ENCODE peak calls at places on chromosomes 7 and 10, in seven cellular contexts. J, D, S, T, N, M and K are unnamed samples.

GRCh38 chr10:20877986-20878979 is 18.8 kb downstream of the NEBL start:
- DNase-seq in D (no peak), T (no peak), S (no peak), J (no peak), N (no peak), M (no peak), K (no peak)

GRCh38 chr7:139330333-139331030 is 10.7 kb upstream of the FMC1 start:
- DNase-seq in D (no peak), J (no peak), M (no peak), N (no peak), T (no peak), S (no peak), K (no peak)

GRCh38 chr10:89427629-89428028 is 13.3 kb downstream of the IFIT5 start:
- DNase-seq in N (no peak), M (no peak), D (no peak), S (no peak), J (no peak), T (no peak), K (no peak)

GRCh38 chr10:44237364-44238034 is 147.4 kb downstream of the CXCL12 start:
- DNase-seq in J (no peak), N (no peak), D (peak; percentile 62), M (no peak), S (no peak), T (no peak), K (peak; percentile 42)

GRCh38 chr7:135994466-135995205 is 17.5 kb upstream of the MTPN start:
- DNase-seq in S (no peak), J (no peak), N (no peak), M (no peak), D (peak; percentile 32), T (no peak), K (no peak)

GRCh38 chr10:61669849-61670248 is 7.1 kb downstream of the CABCOCO1 start:
- DNase-seq in S (no peak), T (no peak), N (no peak), M (no peak), D (no peak), J (no peak), K (no peak)

GRCh38 chr10:30422981-30423654 is 10.9 kb upstream of the MAP3K8 start:
- DNase-seq in S (peak; percentile 40), N (peak; percentile 69), T (peak; percentile 52), D (no peak), J (peak; percentile 46), M (peak; percentile 29), K (no peak)

GRCh38 chr10:12444981-12445700 is 95.8 kb downstream of the CAMK1D start:
- DNase-seq in T (peak; percentile 25), J (no peak), M (no peak), D (no peak), S (no peak), N (no peak), K (no peak)

GRCh38 chr7:34107306-34107705 is 202.0 kb downstream of the BMPER start:
- DNase-seq in T (no peak), J (peak; percentile 25), D (no peak), M (no peak), S (no peak), N (no peak), K (no peak)

GRCh38 chr10:71219918-71220688 is 7.7 kb downstream of the UNC5B start:
- DNase-seq in D (no peak), J (peak; percentile 10), N (peak; percentile 35), S (no peak), M (no peak), T (no peak), K (no peak)

GRCh38 chr10:72687035-72687434 is 4.9 kb upstream of the MCU start:
- DNase-seq in S (no peak), D (no peak), M (no peak), J (no peak), N (no peak), T (no peak), K (no peak)

GRCh38 chr7:154868901-154869300 is 134.0 kb downstream of the PAXIP1 start:
- DNase-seq in J (no peak), T (no peak), D (no peak), N (no peak), S (no peak), M (no peak), K (no peak)

GRCh38 chr10:34292675-34293074 is 522.4 kb downstream of the PARD3 start:
- DNase-seq in S (no peak), N (no peak), D (no peak), M (no peak), T (no peak), J (no peak), K (no peak)

GRCh38 chr7:135238112-135238744 is 4.6 kb downstream of the STRA8 start:
- DNase-seq in S (no peak), J (no peak), T (no peak), N (no peak), D (peak; percentile 92), M (no peak), K (peak; percentile 66)

GRCh38 chr10:96588601-96589419 is 2.0 kb upstream of the TM9SF3 start:
- DNase-seq in M (no peak), T (no peak), D (no peak), N (no peak), S (no peak), J (no peak), K (no peak)

GRCh38 chr7:32051128-32051527 is 19.1 kb downstream of the PDE1C start:
- DNase-seq in M (no peak), S (no peak), T (no peak), J (no peak), N (no peak), D (no peak), K (no peak)

GRCh38 chr7:106372121-106372520 is 87.3 kb upstream of the NAMPT start:
- DNase-seq in S (no peak), J (no peak), D (no peak), N (no peak), T (no peak), M (no peak), K (no peak)

GRCh38 chr7:98493379-98493778 is 92.5 kb upstream of the BAIAP2L1 start:
- DNase-seq in S (no peak), M (no peak), T (no peak), J (no peak), N (no peak), D (no peak), K (no peak)

GRCh38 chr7:108200326-108200725 is 70.2 kb upstream of the LAMB4 start:
- DNase-seq in N (no peak), M (no peak), S (no peak), T (no peak), J (no peak), D (no peak), K (no peak)

GRCh38 chr10:74079028-74079913 is 71.4 kb downstream of the AP3M1 start:
- DNase-seq in M (no peak), S (no peak), J (no peak), N (no peak), T (no peak), D (no peak), K (no peak)

GRCh38 chr7:37833107-37833817 is 15.1 kb upstream of the NME8 start:
- DNase-seq in T (peak; percentile 32), S (no peak), M (peak; percentile 20), N (no peak), D (peak; percentile 39), J (peak; percentile 21), K (no peak)

GRCh38 chr10:84763965-84764364 is 435.6 kb downstream of the CCSER2 start:
- DNase-seq in J (no peak), S (no peak), T (no peak), D (no peak), N (no peak), M (no peak), K (peak; percentile 45)

GRCh38 chr7:150981644-150982043 is 3.5 kb upstream of the KCNH2 start:
- DNase-seq in J (no peak), D (no peak), S (no peak), N (no peak), M (no peak), T (no peak), K (no peak)

GRCh38 chr7:919114-919442 is 35.4 kb downstream of the ADAP1 start:
- DNase-seq in D (no peak), S (no peak), T (peak; percentile 8), J (peak; percentile 12), N (peak; percentile 12), M (no peak), K (no peak)

GRCh38 chr7:117666689-117667088 is 186.9 kb downstream of the CFTR start:
- DNase-seq in T (no peak), J (no peak), S (no peak), D (no peak), N (no peak), M (no peak), K (no peak)

DNA sequence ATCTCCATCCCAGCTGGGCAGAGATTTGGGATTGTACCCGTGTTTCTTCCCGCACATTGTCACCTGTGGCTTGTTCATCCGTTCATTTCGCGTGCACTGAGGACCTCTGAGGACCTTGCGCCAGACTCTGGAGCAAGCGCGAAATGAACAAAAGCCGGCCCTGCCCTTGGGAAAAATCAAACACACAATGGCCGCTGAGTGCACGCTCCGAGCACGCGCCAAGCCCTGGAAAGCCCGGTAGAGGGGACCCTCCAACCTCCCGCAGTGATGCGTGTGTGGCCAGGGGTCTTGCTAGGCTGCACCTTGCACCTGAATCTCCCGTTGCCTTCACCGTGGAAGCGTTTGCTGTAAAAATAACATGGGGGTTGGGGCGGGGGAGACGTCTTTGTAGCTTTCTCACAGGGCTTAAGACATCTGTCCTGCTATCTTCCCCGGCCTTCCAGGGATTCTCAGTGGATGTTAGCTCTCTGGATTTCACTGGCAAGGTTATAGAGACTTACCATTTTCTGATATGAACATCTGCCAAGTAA is 37.4 kb downstream of the ZNF777 start:
- DNase-seq in D (no peak), T (no peak), S (no peak), M (no peak), N (no peak), J (no peak), K (peak; percentile 72)
- TF ChIP-seq POLR2A in D (no peak), T (no peak), S (no peak), M (no peak), N (no peak), J (no peak), K (no peak)

GRCh38 chr10:103447187-103447586 is 5.0 kb downstream of the CALHM2 start:
- DNase-seq in J (no peak), T (no peak), S (no peak), M (no peak), D (no peak), N (no peak), K (no peak)
- H3K4me1 ChIP-seq in J (peaks cover 73% of the 10 kb centered on the region), T (peaks cover 11% of the 10 kb centered on the region), S (peaks cover 79% of the 10 kb centered on the region), M (no peaks in the 10 kb centered on the region), D (peaks cover 2% of the 10 kb centered on the region), N (peaks cover 13% of the 10 kb centered on the region), K (peaks cover 85% of the 10 kb centered on the region)

GRCh38 chr10:101001225-101002035 is 1.8 kb downstream of the LZTS2 start:
- DNase-seq in T (peak; percentile 81), M (peak; percentile 58), N (peak; percentile 77), J (peak; percentile 97), S (peak; percentile 71), D (no peak), K (peak; percentile 97)
- TF ChIP-seq POLR2A in T (peak; percentile 62), M (peak; percentile 78), N (peak; percentile 31), J (peak; percentile 98), S (no peak), D (no peak), K (peak; percentile 63)

GRCh38 chr7:6393667-6394056 is 54.1 kb downstream of the DAGLB start:
- DNase-seq in J (no peak), S (no peak), T (no peak), M (no peak), D (no peak), N (no peak), K (no peak)
- H3K4me1 ChIP-seq in J (peaks cover 59% of the 10 kb centered on the region), S (peaks cover 100% of the 10 kb centered on the region), T (peaks cover 48% of the 10 kb centered on the region), M (no peaks in the 10 kb centered on the region), D (peaks cover 42% of the 10 kb centered on the region), N (no peaks in the 10 kb centered on the region), K (peaks cover 68% of the 10 kb centered on the region)